ENCODE peak calls at places on chromosomes 5 and 9, in eight cellular contexts. One of them, this sample, is unnamed.
A peak's percentile ranks its signal among the peaks of the same experiment; 100 is the strongest.

GRCh38 chr9:120832766-120833165 is 10.0 kb downstream of the PSMD5 start:
- DNase-seq in H1: no peak
- DNase-seq in G401: no peak
- DNase-seq in A172: no peak
- DNase-seq in activated gamma-delta T cell treated with anti-CD3 and anti-CD28 coated beads, Interleukin-2, amount 50 U/mL, for 16 hours: no peak
- DNase-seq in HepG2: no peak
- DNase-seq in posterior cingulate gyrus: no peak
- DNase-seq in NCI-H1048: no peak
- DNase-seq in this sample: no peak

GRCh38 chr9:111481885-111482636 is 2.1 kb downstream of the ECPAS start:
- DNase-seq in posterior cingulate gyrus: no peak
- DNase-seq in NCI-H1048: no peak
- DNase-seq in HepG2: peak; percentile 62
- DNase-seq in H1: no peak
- DNase-seq in activated gamma-delta T cell treated with anti-CD3 and anti-CD28 coated beads, Interleukin-2, amount 50 U/mL, for 16 hours: no peak
- DNase-seq in A172: no peak
- DNase-seq in G401: peak; percentile 22
- DNase-seq in this sample: no peak

GRCh38 chr5:31901807-31902530 is 263.0 kb downstream of the PDZD2 start:
- DNase-seq in activated gamma-delta T cell treated with anti-CD3 and anti-CD28 coated beads, Interleukin-2, amount 50 U/mL, for 16 hours: no peak
- DNase-seq in A172: no peak
- DNase-seq in HepG2: no peak
- DNase-seq in NCI-H1048: no peak
- DNase-seq in G401: no peak
- DNase-seq in posterior cingulate gyrus: no peak
- DNase-seq in H1: no peak
- DNase-seq in this sample: no peak

GRCh38 chr5:178486305-178486704 is 103.9 kb downstream of the COL23A1 start:
- DNase-seq in HepG2: no peak
- DNase-seq in G401: no peak
- DNase-seq in activated gamma-delta T cell treated with anti-CD3 and anti-CD28 coated beads, Interleukin-2, amount 50 U/mL, for 16 hours: no peak
- DNase-seq in A172: no peak
- DNase-seq in NCI-H1048: no peak
- DNase-seq in H1: no peak
- DNase-seq in posterior cingulate gyrus: no peak
- DNase-seq in this sample: no peak

GRCh38 chr5:82793808-82794419 is 283.3 kb downstream of the TMEM167A start:
- DNase-seq in H1: peak; percentile 9
- DNase-seq in HepG2: peak; percentile 21
- DNase-seq in activated gamma-delta T cell treated with anti-CD3 and anti-CD28 coated beads, Interleukin-2, amount 50 U/mL, for 16 hours: peak; percentile 5
- DNase-seq in posterior cingulate gyrus: no peak
- DNase-seq in A172: peak; percentile 30
- DNase-seq in NCI-H1048: no peak
- DNase-seq in G401: no peak
- DNase-seq in this sample: no peak

GRCh38 chr5:93582677-93583524 is at the start of gene NR2F1:
- DNase-seq in posterior cingulate gyrus: no peak
- DNase-seq in HepG2: peak; percentile 99
- DNase-seq in H1: peak; percentile 78
- DNase-seq in G401: peak; percentile 99
- DNase-seq in A172: peak; percentile 91
- DNase-seq in NCI-H1048: peak; percentile 74
- DNase-seq in activated gamma-delta T cell treated with anti-CD3 and anti-CD28 coated beads, Interleukin-2, amount 50 U/mL, for 16 hours: no peak
- DNase-seq in this sample: no peak

GRCh38 chr5:96657068-96657467 is 5.1 kb upstream of the CAST start:
- DNase-seq in G401: no peak
- DNase-seq in HepG2: peak; percentile 12
- DNase-seq in posterior cingulate gyrus: no peak
- DNase-seq in NCI-H1048: no peak
- DNase-seq in activated gamma-delta T cell treated with anti-CD3 and anti-CD28 coated beads, Interleukin-2, amount 50 U/mL, for 16 hours: peak; percentile 35
- DNase-seq in H1: no peak
- DNase-seq in A172: peak; percentile 98
- DNase-seq in this sample: no peak

GRCh38 chr5:2112128-2112808 is 229.5 kb upstream of the IRX4 start:
- DNase-seq in G401: no peak
- DNase-seq in NCI-H1048: no peak
- DNase-seq in H1: no peak
- DNase-seq in activated gamma-delta T cell treated with anti-CD3 and anti-CD28 coated beads, Interleukin-2, amount 50 U/mL, for 16 hours: no peak
- DNase-seq in A172: no peak
- DNase-seq in HepG2: no peak
- DNase-seq in posterior cingulate gyrus: no peak
- DNase-seq in this sample: no peak

GRCh38 chr5:75566710-75567309 is 44.4 kb upstream of the ANKDD1B start:
- DNase-seq in activated gamma-delta T cell treated with anti-CD3 and anti-CD28 coated beads, Interleukin-2, amount 50 U/mL, for 16 hours: peak; percentile 3
- DNase-seq in HepG2: peak; percentile 36
- DNase-seq in posterior cingulate gyrus: no peak
- DNase-seq in A172: peak; percentile 96
- DNase-seq in H1: no peak
- DNase-seq in G401: no peak
- DNase-seq in NCI-H1048: no peak
- DNase-seq in this sample: no peak

GRCh38 chr9:16824545-16825041 is 45.9 kb downstream of the BNC2 start:
- DNase-seq in posterior cingulate gyrus: no peak
- DNase-seq in NCI-H1048: no peak
- DNase-seq in H1: no peak
- DNase-seq in A172: peak; percentile 1
- DNase-seq in G401: no peak
- DNase-seq in activated gamma-delta T cell treated with anti-CD3 and anti-CD28 coated beads, Interleukin-2, amount 50 U/mL, for 16 hours: no peak
- DNase-seq in HepG2: no peak
- DNase-seq in this sample: no peak

GRCh38 chr9:13291718-13292117 is 12.2 kb upstream of the MPDZ start:
- DNase-seq in A172: no peak
- DNase-seq in NCI-H1048: no peak
- DNase-seq in activated gamma-delta T cell treated with anti-CD3 and anti-CD28 coated beads, Interleukin-2, amount 50 U/mL, for 16 hours: no peak
- DNase-seq in G401: no peak
- DNase-seq in H1: no peak
- DNase-seq in posterior cingulate gyrus: no peak
- DNase-seq in HepG2: no peak
- DNase-seq in this sample: no peak

GRCh38 chr5:77356740-77357139 is 135.4 kb downstream of the WDR41 start:
- DNase-seq in H1: no peak
- DNase-seq in G401: no peak
- DNase-seq in HepG2: no peak
- DNase-seq in NCI-H1048: no peak
- DNase-seq in posterior cingulate gyrus: no peak
- DNase-seq in A172: peak; percentile 77
- DNase-seq in activated gamma-delta T cell treated with anti-CD3 and anti-CD28 coated beads, Interleukin-2, amount 50 U/mL, for 16 hours: no peak
- DNase-seq in this sample: no peak

GRCh38 chr9:90916147-90916734 is 114.6 kb downstream of the SYK start:
- DNase-seq in H1: no peak
- DNase-seq in HepG2: no peak
- DNase-seq in NCI-H1048: no peak
- DNase-seq in A172: no peak
- DNase-seq in posterior cingulate gyrus: no peak
- DNase-seq in activated gamma-delta T cell treated with anti-CD3 and anti-CD28 coated beads, Interleukin-2, amount 50 U/mL, for 16 hours: no peak
- DNase-seq in G401: no peak
- DNase-seq in this sample: peak; percentile 57

GRCh38 chr9:99076483-99077171 is 28.3 kb upstream of the TGFBR1 start:
- DNase-seq in HepG2: no peak
- DNase-seq in A172: no peak
- DNase-seq in G401: no peak
- DNase-seq in posterior cingulate gyrus: no peak
- DNase-seq in H1: no peak
- DNase-seq in activated gamma-delta T cell treated with anti-CD3 and anti-CD28 coated beads, Interleukin-2, amount 50 U/mL, for 16 hours: peak; percentile 40
- DNase-seq in NCI-H1048: no peak
- DNase-seq in this sample: no peak

GRCh38 chr9:34158362-34158869 is 20.4 kb upstream of the UBAP1 start:
- DNase-seq in activated gamma-delta T cell treated with anti-CD3 and anti-CD28 coated beads, Interleukin-2, amount 50 U/mL, for 16 hours: no peak
- DNase-seq in A172: peak; percentile 79
- DNase-seq in G401: no peak
- DNase-seq in H1: no peak
- DNase-seq in NCI-H1048: no peak
- DNase-seq in posterior cingulate gyrus: no peak
- DNase-seq in HepG2: peak; percentile 79
- DNase-seq in this sample: no peak

GRCh38 chr9:6667080-6667479 is 21.6 kb upstream of the GLDC start:
- DNase-seq in posterior cingulate gyrus: no peak
- DNase-seq in A172: no peak
- DNase-seq in H1: no peak
- DNase-seq in activated gamma-delta T cell treated with anti-CD3 and anti-CD28 coated beads, Interleukin-2, amount 50 U/mL, for 16 hours: no peak
- DNase-seq in HepG2: no peak
- DNase-seq in G401: no peak
- DNase-seq in NCI-H1048: no peak
- DNase-seq in this sample: no peak

GRCh38 chr5:58085800-58086199 is 374.1 kb downstream of the PLK2 start:
- DNase-seq in activated gamma-delta T cell treated with anti-CD3 and anti-CD28 coated beads, Interleukin-2, amount 50 U/mL, for 16 hours: no peak
- DNase-seq in A172: peak; percentile 75
- DNase-seq in HepG2: no peak
- DNase-seq in NCI-H1048: no peak
- DNase-seq in G401: no peak
- DNase-seq in posterior cingulate gyrus: no peak
- DNase-seq in H1: no peak
- DNase-seq in this sample: no peak

GRCh38 chr9:5670079-5670478 is 41.2 kb downstream of the RIC1 start:
- DNase-seq in A172: no peak
- DNase-seq in HepG2: no peak
- DNase-seq in H1: no peak
- DNase-seq in activated gamma-delta T cell treated with anti-CD3 and anti-CD28 coated beads, Interleukin-2, amount 50 U/mL, for 16 hours: no peak
- DNase-seq in G401: peak; percentile 28
- DNase-seq in NCI-H1048: no peak
- DNase-seq in posterior cingulate gyrus: no peak
- DNase-seq in this sample: no peak

GRCh38 chr9:16985559-16986348 is 115.3 kb upstream of the BNC2 start:
- DNase-seq in activated gamma-delta T cell treated with anti-CD3 and anti-CD28 coated beads, Interleukin-2, amount 50 U/mL, for 16 hours: no peak
- DNase-seq in H1: no peak
- DNase-seq in NCI-H1048: no peak
- DNase-seq in A172: no peak
- DNase-seq in G401: no peak
- DNase-seq in HepG2: no peak
- DNase-seq in posterior cingulate gyrus: no peak
- DNase-seq in this sample: no peak

GRCh38 chr5:18395126-18396110 is 761.2 kb downstream of the TAF11L14 start:
- DNase-seq in H1: no peak
- DNase-seq in G401: no peak
- DNase-seq in HepG2: no peak
- DNase-seq in A172: no peak
- DNase-seq in activated gamma-delta T cell treated with anti-CD3 and anti-CD28 coated beads, Interleukin-2, amount 50 U/mL, for 16 hours: no peak
- DNase-seq in posterior cingulate gyrus: no peak
- DNase-seq in NCI-H1048: no peak
- DNase-seq in this sample: no peak

GRCh38 chr9:136787690-136788400 is 3.3 kb upstream of the TMEM141 start:
- DNase-seq in H1: no peak
- DNase-seq in A172: peak; percentile 69
- DNase-seq in posterior cingulate gyrus: peak; percentile 55
- DNase-seq in HepG2: peak; percentile 81
- DNase-seq in G401: peak; percentile 81
- DNase-seq in activated gamma-delta T cell treated with anti-CD3 and anti-CD28 coated beads, Interleukin-2, amount 50 U/mL, for 16 hours: peak; percentile 66
- DNase-seq in NCI-H1048: no peak
- DNase-seq in this sample: peak; percentile 73

GRCh38 chr5:154132718-154133307 is 57.7 kb upstream of the GALNT10 start:
- DNase-seq in G401: no peak
- DNase-seq in NCI-H1048: no peak
- DNase-seq in A172: no peak
- DNase-seq in posterior cingulate gyrus: no peak
- DNase-seq in HepG2: no peak
- DNase-seq in H1: no peak
- DNase-seq in activated gamma-delta T cell treated with anti-CD3 and anti-CD28 coated beads, Interleukin-2, amount 50 U/mL, for 16 hours: no peak
- DNase-seq in this sample: no peak

GRCh38 chr5:89309268-89309667 is 426.3 kb upstream of the MEF2C start:
- DNase-seq in A172: peak; percentile 11
- DNase-seq in NCI-H1048: no peak
- DNase-seq in posterior cingulate gyrus: no peak
- DNase-seq in G401: no peak
- DNase-seq in H1: no peak
- DNase-seq in HepG2: no peak
- DNase-seq in activated gamma-delta T cell treated with anti-CD3 and anti-CD28 coated beads, Interleukin-2, amount 50 U/mL, for 16 hours: no peak
- DNase-seq in this sample: no peak

GRCh38 chr5:173677125-173677672 is 60.7 kb upstream of the BOD1 start:
- DNase-seq in H1: no peak
- DNase-seq in HepG2: no peak
- DNase-seq in NCI-H1048: no peak
- DNase-seq in posterior cingulate gyrus: no peak
- DNase-seq in activated gamma-delta T cell treated with anti-CD3 and anti-CD28 coated beads, Interleukin-2, amount 50 U/mL, for 16 hours: no peak
- DNase-seq in G401: no peak
- DNase-seq in A172: no peak
- DNase-seq in this sample: no peak

GRCh38 chr5:56587381-56588124 is 227.8 kb upstream of the MAP3K1 start:
- DNase-seq in HepG2: no peak
- DNase-seq in G401: no peak
- DNase-seq in posterior cingulate gyrus: no peak
- DNase-seq in A172: no peak
- DNase-seq in activated gamma-delta T cell treated with anti-CD3 and anti-CD28 coated beads, Interleukin-2, amount 50 U/mL, for 16 hours: no peak
- DNase-seq in H1: no peak
- DNase-seq in NCI-H1048: no peak
- DNase-seq in this sample: no peak

GRCh38 chr5:3023678-3024077 is 272.2 kb upstream of the IRX2 start:
- DNase-seq in activated gamma-delta T cell treated with anti-CD3 and anti-CD28 coated beads, Interleukin-2, amount 50 U/mL, for 16 hours: no peak
- DNase-seq in NCI-H1048: no peak
- DNase-seq in H1: no peak
- DNase-seq in HepG2: no peak
- DNase-seq in posterior cingulate gyrus: no peak
- DNase-seq in G401: no peak
- DNase-seq in A172: no peak
- DNase-seq in this sample: no peak

GRCh38 chr5:103424008-103424407 is 138.6 kb downstream of the NUDT12 start:
- DNase-seq in NCI-H1048: no peak
- DNase-seq in posterior cingulate gyrus: no peak
- DNase-seq in H1: no peak
- DNase-seq in G401: no peak
- DNase-seq in HepG2: no peak
- DNase-seq in A172: no peak
- DNase-seq in activated gamma-delta T cell treated with anti-CD3 and anti-CD28 coated beads, Interleukin-2, amount 50 U/mL, for 16 hours: no peak
- DNase-seq in this sample: no peak

GRCh38 chr9:127402401-127403090 is 5.6 kb downstream of the SLC2A8 start:
- DNase-seq in posterior cingulate gyrus: peak; percentile 39
- DNase-seq in H1: no peak
- DNase-seq in activated gamma-delta T cell treated with anti-CD3 and anti-CD28 coated beads, Interleukin-2, amount 50 U/mL, for 16 hours: no peak
- DNase-seq in HepG2: no peak
- DNase-seq in NCI-H1048: no peak
- DNase-seq in A172: no peak
- DNase-seq in G401: no peak
- DNase-seq in this sample: no peak

GRCh38 chr5:134879456-134879855 is 5.3 kb downstream of the TXNDC15 start:
- DNase-seq in A172: no peak
- DNase-seq in posterior cingulate gyrus: no peak
- DNase-seq in NCI-H1048: no peak
- DNase-seq in activated gamma-delta T cell treated with anti-CD3 and anti-CD28 coated beads, Interleukin-2, amount 50 U/mL, for 16 hours: no peak
- DNase-seq in H1: no peak
- DNase-seq in HepG2: no peak
- DNase-seq in G401: no peak
- DNase-seq in this sample: no peak

GRCh38 chr5:55313870-55314617 is 6.3 kb downstream of the MTREX start:
- DNase-seq in A172: no peak
- DNase-seq in activated gamma-delta T cell treated with anti-CD3 and anti-CD28 coated beads, Interleukin-2, amount 50 U/mL, for 16 hours: no peak
- DNase-seq in posterior cingulate gyrus: no peak
- DNase-seq in G401: peak; percentile 8
- DNase-seq in NCI-H1048: no peak
- DNase-seq in H1: no peak
- DNase-seq in HepG2: no peak
- DNase-seq in this sample: no peak

GRCh38 chr9:126705311-126705766 is 91.6 kb downstream of the LMX1B start:
- DNase-seq in posterior cingulate gyrus: peak; percentile 77
- DNase-seq in NCI-H1048: peak; percentile 63
- DNase-seq in A172: peak; percentile 72
- DNase-seq in G401: peak; percentile 82
- DNase-seq in HepG2: peak; percentile 48
- DNase-seq in H1: peak; percentile 47
- DNase-seq in activated gamma-delta T cell treated with anti-CD3 and anti-CD28 coated beads, Interleukin-2, amount 50 U/mL, for 16 hours: peak; percentile 79
- DNase-seq in this sample: peak; percentile 77

GRCh38 chr5:112329429-112330090 is 89.5 kb downstream of the EPB41L4A start:
- DNase-seq in NCI-H1048: no peak
- DNase-seq in posterior cingulate gyrus: no peak
- DNase-seq in G401: no peak
- DNase-seq in H1: no peak
- DNase-seq in A172: no peak
- DNase-seq in activated gamma-delta T cell treated with anti-CD3 and anti-CD28 coated beads, Interleukin-2, amount 50 U/mL, for 16 hours: no peak
- DNase-seq in HepG2: no peak
- DNase-seq in this sample: no peak

GRCh38 chr5:159655757-159656409 is 260.4 kb upstream of the ADRA1B start:
- DNase-seq in posterior cingulate gyrus: no peak
- DNase-seq in HepG2: no peak
- DNase-seq in NCI-H1048: no peak
- DNase-seq in activated gamma-delta T cell treated with anti-CD3 and anti-CD28 coated beads, Interleukin-2, amount 50 U/mL, for 16 hours: no peak
- DNase-seq in H1: no peak
- DNase-seq in A172: no peak
- DNase-seq in G401: no peak
- DNase-seq in this sample: no peak

GRCh38 chr9:2158111-2158610 is 143.0 kb downstream of the SMARCA2 start:
- DNase-seq in activated gamma-delta T cell treated with anti-CD3 and anti-CD28 coated beads, Interleukin-2, amount 50 U/mL, for 16 hours: no peak
- DNase-seq in A172: peak; percentile 74
- DNase-seq in H1: no peak
- DNase-seq in NCI-H1048: peak; percentile 37
- DNase-seq in HepG2: no peak
- DNase-seq in posterior cingulate gyrus: no peak
- DNase-seq in G401: peak; percentile 61
- DNase-seq in this sample: peak; percentile 55